ENCODE peak calls at places on chromosomes 13 and 19, in five cellular contexts. P is GM23338; M is tibial nerve; V is CD8-positive, alpha-beta T cell; I is WTC11. J is an unnamed sample.

GRCh38 chr19:12774588-12775555 is at the start of gene HOOK2:
- DNase-seq in P (peak; percentile 97), M (peak; percentile 19), V (no peak), I (peak; percentile 94), J (no peak)

GRCh38 chr19:38666662-38667448 is 19.4 kb downstream of the ACTN4 start:
- DNase-seq in P (no peak), M (no peak), V (no peak), I (no peak), J (no peak)

GRCh38 chr13:21526707-21527454 is 67.8 kb upstream of the ZDHHC20 start:
- DNase-seq in P (no peak), M (no peak), V (no peak), I (no peak), J (no peak)

GRCh38 chr13:95020298-95020987 is 280.8 kb downstream of the ABCC4 start:
- DNase-seq in P (no peak), M (no peak), V (no peak), I (no peak), J (no peak)

GRCh38 chr13:95300625-95301134 is 571 bp downstream of the ABCC4 start:
- DNase-seq in P (peak; percentile 70), M (peak; percentile 6), V (peak; percentile 65), I (peak; percentile 50), J (peak; percentile 37)

GRCh38 chr13:110467516-110467915 is 94.0 kb downstream of the RAB20 start:
- DNase-seq in P (no peak), M (no peak), V (no peak), I (no peak), J (no peak)

GRCh38 chr13:46484561-46484960 is 68.4 kb upstream of the LRCH1 start:
- DNase-seq in P (no peak), M (no peak), V (no peak), I (no peak), J (no peak)

GRCh38 chr19:54707932-54708331 is 16.3 kb upstream of the KIR3DL3 start:
- DNase-seq in P (no peak), M (no peak), V (no peak), I (no peak), J (no peak)

GRCh38 chr13:79194272-79194671 is 211.8 kb downstream of the RBM26 start:
- DNase-seq in P (no peak), M (no peak), V (no peak), I (no peak), J (no peak)

GRCh38 chr19:31349160-31349881 is at the start of gene TSHZ3:
- DNase-seq in P (peak; percentile 85), M (peak; percentile 70), V (peak; percentile 59), I (peak; percentile 82), J (no peak)

GRCh38 chr13:51861728-51862300 is at the start of gene CCDC70:
- DNase-seq in P (no peak), M (no peak), V (no peak), I (no peak), J (no peak)

GRCh38 chr19:18701250-18701608 is 17.7 kb downstream of the CRTC1 start:
- DNase-seq in P (no peak), M (no peak), V (no peak), I (no peak), J (no peak)

GRCh38 chr19:56091066-56091490 is 30.0 kb downstream of the ZNF787 start:
- DNase-seq in P (no peak), M (no peak), V (no peak), I (no peak), J (no peak)

GRCh38 chr19:7819337-7819736 is 10.7 kb upstream of the EVI5L start:
- DNase-seq in P (no peak), M (no peak), V (no peak), I (no peak), J (no peak)

GRCh38 chr13:31946091-31946770 is 85.3 kb upstream of the FRY start:
- DNase-seq in P (no peak), M (no peak), V (no peak), I (no peak), J (no peak)

GRCh38 chr19:53463263-53463662 is 4.3 kb upstream of the ZNF813 start:
- DNase-seq in P (peak; percentile 98), M (no peak), V (no peak), I (peak; percentile 95), J (no peak)

GRCh38 chr13:75312884-75313520 is 169.0 kb downstream of the TBC1D4 start:
- DNase-seq in P (no peak), M (no peak), V (peak; percentile 49), I (no peak), J (no peak)

GRCh38 chr19:3655402-3656072 is 28.9 kb upstream of the CACTIN start:
- DNase-seq in P (no peak), M (no peak), V (no peak), I (no peak), J (peak; percentile 74)

GRCh38 chr19:35195822-35196221 is 32.7 kb downstream of the FAM187B start:
- DNase-seq in P (no peak), M (no peak), V (no peak), I (no peak), J (no peak)

GRCh38 chr13:51004111-51004865 is 94.7 kb downstream of the RNASEH2B start:
- DNase-seq in P (no peak), M (no peak), V (no peak), I (no peak), J (no peak)

GRCh38 chr13:51832471-51833152 is 12.4 kb downstream of the TMEM272 start:
- DNase-seq in P (peak; percentile 43), M (peak; percentile 39), V (peak; percentile 76), I (no peak), J (no peak)

GRCh38 chr19:8194528-8195275 is 14.5 kb upstream of the CERS4 start:
- DNase-seq in P (no peak), M (no peak), V (peak; percentile 72), I (no peak), J (no peak)

GRCh38 chr13:23488442-23488841 is 54.9 kb upstream of the SACS start:
- DNase-seq in P (no peak), M (no peak), V (no peak), I (no peak), J (no peak)

GRCh38 chr19:55644842-55645511 is 1.5 kb downstream of the ZNF581 start:
- DNase-seq in P (no peak), M (no peak), V (no peak), I (no peak), J (no peak)

GRCh38 chr13:24861617-24862362 is 97.8 kb downstream of the RNF17 start:
- DNase-seq in P (no peak), M (no peak), V (no peak), I (no peak), J (no peak)

GRCh38 chr13:87274209-87274819 is 396.9 kb upstream of the SLITRK5 start:
- DNase-seq in P (peak; percentile 89), M (no peak), V (no peak), I (peak; percentile 49), J (no peak)

GRCh38 chr19:40165362-40165937 is 25.8 kb upstream of the MAP3K10 start:
- DNase-seq in P (peak; percentile 90), M (peak; percentile 33), V (peak; percentile 81), I (peak; percentile 90), J (peak; percentile 49)

GRCh38 chr19:3607398-3608078 is 863 bp upstream of the TBXA2R start:
- DNase-seq in P (peak; percentile 81), M (no peak), V (peak; percentile 47), I (peak; percentile 61), J (no peak)

DNA sequence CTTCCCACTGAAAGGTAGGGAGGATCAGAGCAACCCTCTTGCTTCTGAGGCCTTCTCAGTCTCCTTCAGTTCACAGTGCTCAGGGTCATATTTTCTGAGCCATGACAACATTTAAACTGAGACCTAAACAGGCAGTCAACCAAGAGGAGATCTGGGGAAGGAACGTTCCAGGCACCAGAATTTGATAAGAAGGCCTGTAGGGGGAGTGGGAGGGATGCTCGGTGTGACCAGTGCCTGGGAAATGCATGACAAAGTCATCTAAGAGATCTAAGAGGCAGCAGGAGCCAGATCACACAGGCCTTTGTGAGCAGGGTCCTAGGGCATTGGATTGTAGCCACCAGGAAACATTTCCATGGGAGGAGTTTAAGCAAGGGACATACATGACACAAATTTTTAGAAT is 71.6 kb downstream of the SHISA2 start:
- DNase-seq in P (peak; percentile 92), M (no peak), V (no peak), I (peak; percentile 58), J (no peak)
- TF ChIP-seq CTCF in P (peak; percentile 69), M (no peak), V (no peak), I (no peak), J (peak; percentile 1)

DNA sequence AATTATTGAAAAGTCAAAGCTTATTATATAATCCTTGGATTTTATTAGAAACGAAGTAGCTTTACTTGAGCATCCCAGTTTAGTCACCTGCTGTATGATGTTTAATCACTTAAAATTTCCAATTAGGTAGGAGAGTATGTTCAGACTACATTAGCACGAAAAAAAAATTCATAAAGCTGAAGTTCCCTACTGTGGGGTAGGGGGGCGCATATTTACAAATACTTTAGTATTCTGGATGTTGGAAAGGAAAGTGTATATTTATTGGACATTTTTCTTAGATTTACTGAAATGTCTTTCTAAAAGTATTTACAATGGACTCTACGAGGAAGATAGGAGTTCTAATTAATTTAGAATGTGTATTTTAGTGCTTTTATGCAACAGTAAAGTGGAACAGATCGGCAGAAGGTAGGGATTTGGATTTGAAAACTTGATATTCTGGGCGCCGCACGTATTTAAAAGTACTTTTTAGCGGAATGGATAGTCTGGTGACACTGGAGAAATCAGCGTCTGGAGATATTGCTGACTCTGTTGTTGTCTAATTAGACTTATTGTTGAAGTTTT is 1.9 kb downstream of the CDK8 start:
- DNase-seq in P (no peak), M (no peak), V (no peak), I (no peak), J (no peak)
- TF ChIP-seq CTCF in P (peak; percentile 22), M (no peak), V (peak; percentile 49), I (no peak), J (peak; percentile 39)

DNA sequence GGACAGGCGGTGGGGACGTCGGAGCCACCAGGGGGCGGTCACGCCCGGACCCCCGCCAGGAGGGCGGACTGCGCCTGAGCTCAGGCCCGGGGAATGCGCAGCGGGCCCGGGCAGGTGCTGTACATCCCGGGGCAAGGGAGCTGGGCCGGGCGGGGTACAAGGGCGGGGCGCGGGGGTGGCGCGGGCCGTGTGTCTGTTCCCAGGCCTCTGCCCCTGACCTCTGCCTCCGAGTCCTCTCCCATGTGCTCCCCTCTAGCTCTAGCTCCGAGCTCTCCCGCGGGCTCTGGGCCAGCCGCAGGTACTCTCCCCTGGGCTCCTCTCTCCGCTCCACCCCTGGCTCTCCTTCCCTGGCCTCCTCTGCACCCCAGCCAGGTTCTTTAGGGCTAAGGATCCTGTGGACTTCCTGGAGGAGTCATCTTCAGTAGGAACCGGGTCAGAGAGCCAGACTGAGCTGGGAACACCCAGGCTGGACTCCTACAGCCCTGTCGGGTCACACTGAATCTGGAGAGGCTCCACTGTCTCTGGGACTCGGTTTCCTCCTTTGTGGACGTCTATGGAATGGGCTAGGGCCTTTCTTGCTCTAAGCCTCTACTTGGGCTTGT is 2.3 kb downstream of the PPP1R13L start:
- DNase-seq in P (peak; percentile 88), M (no peak), V (no peak), I (peak; percentile 78), J (no peak)
- TF ChIP-seq CTCF in P (no peak), M (peak; percentile 40), V (peak; percentile 18), I (peak; percentile 68), J (peak; percentile 47)

GRCh38 chr19:51365211-51366049 is 758 bp downstream of the ETFB start:
- DNase-seq in P (peak; percentile 39), M (peak; percentile 22), V (no peak), I (no peak), J (no peak)
- TF ChIP-seq CTCF in P (no peak), M (no peak), V (peak; percentile 15), I (no peak), J (no peak)

J was measured in D721Med.